ENCODE peak calls at places on chromosomes 13 and 19, in five cellular contexts. One of them, this sample, is unnamed.
A peak's percentile ranks its signal among the peaks of the same experiment; 100 is the strongest.

GRCh38 chr19:53867225-53868090 is at the start of gene MYADM:
- DNase-seq in NCI-H460: peak; percentile 94
- DNase-seq in activated naive CD4-positive, alpha-beta T cell: peak; percentile 95
- DNase-seq in Right ventricle myocardium superior: peak; percentile 100
- DNase-seq in tibial nerve: peak; percentile 100
- DNase-seq in this sample: peak; percentile 100

GRCh38 chr13:69912576-69913074 is 195.0 kb upstream of the ATXN8OS start:
- DNase-seq in Right ventricle myocardium superior: no peak
- DNase-seq in tibial nerve: no peak
- DNase-seq in activated naive CD4-positive, alpha-beta T cell: no peak
- DNase-seq in NCI-H460: no peak
- DNase-seq in this sample: no peak

GRCh38 chr19:43780706-43781525 is at the start of gene KCNN4:
- DNase-seq in tibial nerve: no peak
- DNase-seq in NCI-H460: no peak
- DNase-seq in Right ventricle myocardium superior: no peak
- DNase-seq in activated naive CD4-positive, alpha-beta T cell: peak; percentile 21
- DNase-seq in this sample: peak; percentile 58

GRCh38 chr19:3538965-3539742 is at the start of gene TEKTIP1:
- DNase-seq in tibial nerve: no peak
- DNase-seq in NCI-H460: no peak
- DNase-seq in activated naive CD4-positive, alpha-beta T cell: no peak
- DNase-seq in Right ventricle myocardium superior: no peak
- DNase-seq in this sample: peak; percentile 54

GRCh38 chr13:60583911-60584753 is 187.1 kb downstream of the TDRD3 start:
- DNase-seq in Right ventricle myocardium superior: no peak
- DNase-seq in activated naive CD4-positive, alpha-beta T cell: no peak
- DNase-seq in NCI-H460: peak; percentile 30
- DNase-seq in tibial nerve: peak; percentile 15
- DNase-seq in this sample: no peak

GRCh38 chr13:110150384-110151091 is 156.4 kb downstream of the COL4A1 start:
- DNase-seq in tibial nerve: no peak
- DNase-seq in NCI-H460: no peak
- DNase-seq in Right ventricle myocardium superior: no peak
- DNase-seq in activated naive CD4-positive, alpha-beta T cell: no peak
- DNase-seq in this sample: no peak

GRCh38 chr13:35292329-35292728 is 184.2 kb downstream of the MAB21L1 start:
- DNase-seq in NCI-H460: no peak
- DNase-seq in activated naive CD4-positive, alpha-beta T cell: no peak
- DNase-seq in tibial nerve: no peak
- DNase-seq in Right ventricle myocardium superior: no peak
- DNase-seq in this sample: no peak

GRCh38 chr19:5907216-5907615 is 2.5 kb downstream of the VMAC start:
- DNase-seq in Right ventricle myocardium superior: no peak
- DNase-seq in tibial nerve: no peak
- DNase-seq in activated naive CD4-positive, alpha-beta T cell: no peak
- DNase-seq in NCI-H460: no peak
- DNase-seq in this sample: no peak

GRCh38 chr13:82672248-82672647 is 1210.0 kb downstream of the SLITRK1 start:
- DNase-seq in tibial nerve: no peak
- DNase-seq in activated naive CD4-positive, alpha-beta T cell: no peak
- DNase-seq in NCI-H460: no peak
- DNase-seq in Right ventricle myocardium superior: no peak
- DNase-seq in this sample: no peak

GRCh38 chr19:17779281-17779930 is 15.5 kb upstream of the B3GNT3 start:
- DNase-seq in activated naive CD4-positive, alpha-beta T cell: no peak
- DNase-seq in Right ventricle myocardium superior: peak; percentile 55
- DNase-seq in tibial nerve: no peak
- DNase-seq in NCI-H460: peak; percentile 72
- DNase-seq in this sample: peak; percentile 70

GRCh38 chr19:15197275-15198005 is 3.4 kb downstream of the NOTCH3 start:
- DNase-seq in NCI-H460: no peak
- DNase-seq in tibial nerve: no peak
- DNase-seq in Right ventricle myocardium superior: no peak
- DNase-seq in activated naive CD4-positive, alpha-beta T cell: no peak
- DNase-seq in this sample: no peak

GRCh38 chr13:40789275-40790231 is at the start of gene SLC25A15:
- DNase-seq in NCI-H460: peak; percentile 73
- DNase-seq in Right ventricle myocardium superior: peak; percentile 90
- DNase-seq in tibial nerve: peak; percentile 50
- DNase-seq in activated naive CD4-positive, alpha-beta T cell: peak; percentile 32
- DNase-seq in this sample: peak; percentile 90

GRCh38 chr13:93963266-93964131 is 516.0 kb downstream of the DCT start:
- DNase-seq in NCI-H460: peak; percentile 83
- DNase-seq in Right ventricle myocardium superior: no peak
- DNase-seq in activated naive CD4-positive, alpha-beta T cell: no peak
- DNase-seq in tibial nerve: no peak
- DNase-seq in this sample: no peak

GRCh38 chr19:49422407-49423277 is 599 bp downstream of the PTH2 start:
- DNase-seq in activated naive CD4-positive, alpha-beta T cell: no peak
- DNase-seq in Right ventricle myocardium superior: peak; percentile 68
- DNase-seq in NCI-H460: peak; percentile 40
- DNase-seq in tibial nerve: no peak
- DNase-seq in this sample: peak; percentile 78

GRCh38 chr19:6259312-6259861 is 20.4 kb downstream of the MLLT1 start:
- DNase-seq in activated naive CD4-positive, alpha-beta T cell: no peak
- DNase-seq in Right ventricle myocardium superior: no peak
- DNase-seq in tibial nerve: no peak
- DNase-seq in NCI-H460: no peak
- DNase-seq in this sample: no peak

GRCh38 chr13:20664304-20664703 is 39.2 kb upstream of the IL17D start:
- DNase-seq in Right ventricle myocardium superior: no peak
- DNase-seq in NCI-H460: no peak
- DNase-seq in activated naive CD4-positive, alpha-beta T cell: no peak
- DNase-seq in tibial nerve: no peak
- DNase-seq in this sample: no peak

GRCh38 chr19:46866407-46867132 is 5.8 kb downstream of the ARHGAP35 start:
- DNase-seq in activated naive CD4-positive, alpha-beta T cell: no peak
- DNase-seq in tibial nerve: no peak
- DNase-seq in NCI-H460: no peak
- DNase-seq in Right ventricle myocardium superior: no peak
- DNase-seq in this sample: no peak

GRCh38 chr19:4069331-4069959 is 2.7 kb upstream of the ZBTB7A start:
- DNase-seq in NCI-H460: no peak
- DNase-seq in activated naive CD4-positive, alpha-beta T cell: no peak
- DNase-seq in Right ventricle myocardium superior: peak; percentile 81
- DNase-seq in tibial nerve: no peak
- DNase-seq in this sample: peak; percentile 85

GRCh38 chr19:46691104-46691503 is 25.8 kb downstream of the PRKD2 start:
- DNase-seq in Right ventricle myocardium superior: no peak
- DNase-seq in activated naive CD4-positive, alpha-beta T cell: no peak
- DNase-seq in NCI-H460: no peak
- DNase-seq in tibial nerve: no peak
- DNase-seq in this sample: no peak